ENCODE peak calls at places on chromosomes 12 and 14, in six cellular contexts. One of them, this sample, is unnamed.

GRCh38 chr14:63470877-63471565 is 72.2 kb downstream of the PPP2R5E start:
- DNase-seq in upper lobe of right lung: no peak
- DNase-seq in erythroblast: peak
- DNase-seq in left lobe of liver: no peak
- DNase-seq in choroid plexus epithelial cell: peak
- DNase-seq in posterior cingulate gyrus: no peak
- DNase-seq in this sample: no peak

GRCh38 chr12:115354007-115354452 is 670.1 kb upstream of the TBX3 start:
- DNase-seq in upper lobe of right lung: no peak
- DNase-seq in erythroblast: no peak
- DNase-seq in left lobe of liver: no peak
- DNase-seq in choroid plexus epithelial cell: peak
- DNase-seq in posterior cingulate gyrus: no peak
- DNase-seq in this sample: no peak

GRCh38 chr14:29927596-29928341 is at the start of gene PRKD1:
- DNase-seq in upper lobe of right lung: peak
- DNase-seq in erythroblast: no peak
- DNase-seq in left lobe of liver: peak
- DNase-seq in choroid plexus epithelial cell: peak
- DNase-seq in posterior cingulate gyrus: peak
- DNase-seq in this sample: peak

GRCh38 chr12:90757957-90758356 is 197.0 kb downstream of the CCER1 start:
- DNase-seq in upper lobe of right lung: no peak
- DNase-seq in erythroblast: no peak
- DNase-seq in left lobe of liver: no peak
- DNase-seq in choroid plexus epithelial cell: no peak
- DNase-seq in posterior cingulate gyrus: no peak
- DNase-seq in this sample: no peak

GRCh38 chr14:66109426-66109825 is 376.7 kb upstream of the CCDC196 start:
- DNase-seq in upper lobe of right lung: no peak
- DNase-seq in erythroblast: no peak
- DNase-seq in left lobe of liver: no peak
- DNase-seq in choroid plexus epithelial cell: no peak
- DNase-seq in posterior cingulate gyrus: no peak
- DNase-seq in this sample: no peak

GRCh38 chr14:96634481-96634880 is 132.3 kb downstream of the PAPOLA start:
- DNase-seq in upper lobe of right lung: no peak
- DNase-seq in erythroblast: no peak
- DNase-seq in left lobe of liver: peak
- DNase-seq in choroid plexus epithelial cell: no peak
- DNase-seq in posterior cingulate gyrus: no peak
- DNase-seq in this sample: no peak

GRCh38 chr12:11633968-11634367 is 15.5 kb upstream of the ETV6 start:
- DNase-seq in upper lobe of right lung: no peak
- DNase-seq in erythroblast: no peak
- DNase-seq in left lobe of liver: no peak
- DNase-seq in choroid plexus epithelial cell: no peak
- DNase-seq in posterior cingulate gyrus: no peak
- DNase-seq in this sample: no peak

GRCh38 chr14:105088812-105089745 is 23.8 kb upstream of the GPR132 start:
- DNase-seq in upper lobe of right lung: peak
- DNase-seq in erythroblast: no peak
- DNase-seq in left lobe of liver: peak
- DNase-seq in choroid plexus epithelial cell: peak
- DNase-seq in posterior cingulate gyrus: no peak
- DNase-seq in this sample: peak

GRCh38 chr12:87464565-87464964 is 564.6 kb downstream of the C12orf50 start:
- DNase-seq in upper lobe of right lung: no peak
- DNase-seq in erythroblast: no peak
- DNase-seq in left lobe of liver: no peak
- DNase-seq in choroid plexus epithelial cell: peak
- DNase-seq in posterior cingulate gyrus: no peak
- DNase-seq in this sample: no peak

GRCh38 chr14:90491221-90491867 is 94.5 kb downstream of the CALM1 start:
- DNase-seq in upper lobe of right lung: no peak
- DNase-seq in erythroblast: no peak
- DNase-seq in left lobe of liver: no peak
- DNase-seq in choroid plexus epithelial cell: peak
- DNase-seq in posterior cingulate gyrus: peak
- DNase-seq in this sample: peak

GRCh38 chr12:26126340-26127284 is 1.8 kb upstream of the BHLHE41 start:
- DNase-seq in upper lobe of right lung: peak
- DNase-seq in erythroblast: peak
- DNase-seq in left lobe of liver: peak
- DNase-seq in choroid plexus epithelial cell: peak
- DNase-seq in posterior cingulate gyrus: peak
- DNase-seq in this sample: peak

GRCh38 chr14:96362071-96362964 is 823 bp downstream of the ATG2B start:
- DNase-seq in upper lobe of right lung: no peak
- DNase-seq in erythroblast: peak
- DNase-seq in left lobe of liver: peak
- DNase-seq in choroid plexus epithelial cell: peak
- DNase-seq in posterior cingulate gyrus: no peak
- DNase-seq in this sample: no peak

GRCh38 chr12:24152270-24152669 is 202.8 kb upstream of the SOX5 start:
- DNase-seq in upper lobe of right lung: no peak
- DNase-seq in erythroblast: no peak
- DNase-seq in left lobe of liver: no peak
- DNase-seq in choroid plexus epithelial cell: no peak
- DNase-seq in posterior cingulate gyrus: no peak
- DNase-seq in this sample: no peak

This sample was measured in chondrocyte.